ENCODE peak calls at places on chromosomes 6 and 20, in five cellular contexts. J, I, H, W and O are unnamed samples.

GRCh38 chr6:146913842-146914562 is 290.2 kb upstream of the STXBP5 start:
- DNase-seq in J (no peak), I (peak), H (no peak), W (peak), O (peak)

GRCh38 chr20:44886828-44887227 is 1.3 kb downstream of the YWHAB start:
- DNase-seq in W (no peak), I (no peak), J (no peak), H (no peak), O (no peak)

GRCh38 chr6:7467007-7467897 is 74.2 kb upstream of the DSP start:
- DNase-seq in J (no peak), W (no peak), H (no peak), I (no peak), O (no peak)

GRCh38 chr6:122494665-122495272 is 23.2 kb upstream of the SERINC1 start:
- DNase-seq in J (no peak), H (no peak), W (no peak), I (no peak), O (no peak)

GRCh38 chr6:139124887-139125672 is 9.8 kb upstream of the HECA start:
- DNase-seq in I (peak), H (peak), J (peak), W (peak), O (peak)

GRCh38 chr20:14883324-14883723 is 545.9 kb upstream of the FLRT3 start:
- DNase-seq in J (no peak), I (no peak), H (no peak), W (no peak), O (no peak)

GRCh38 chr6:26544473-26544872 is 6.3 kb downstream of the HMGN4 start:
- DNase-seq in H (no peak), J (no peak), W (no peak), I (no peak), O (no peak)

GRCh38 chr20:3483784-3484183 is 13.0 kb downstream of the ATRN start:
- DNase-seq in J (no peak), W (no peak), H (no peak), I (no peak), O (no peak)

GRCh38 chr20:59184880-59185447 is 21.3 kb downstream of the ZNF831 start:
- DNase-seq in H (no peak), I (no peak), W (no peak), J (no peak), O (no peak)

GRCh38 chr6:100462990-100463684 is 1.6 kb downstream of the SIM1 start:
- DNase-seq in J (no peak), H (no peak), W (no peak), I (no peak), O (no peak)

GRCh38 chr20:14992961-14993360 is 655.5 kb upstream of the FLRT3 start:
- DNase-seq in J (no peak), I (no peak), W (no peak), H (no peak), O (no peak)

GRCh38 chr6:13575377-13575775 is 975 bp downstream of the SIRT5 start:
- DNase-seq in W (no peak), I (no peak), H (no peak), J (peak), O (no peak)

GRCh38 chr6:111971866-111972532 is 81.9 kb upstream of the CCN6 start:
- DNase-seq in J (no peak), H (no peak), I (peak), W (no peak), O (no peak)

GRCh38 chr6:105794870-105795269 is 291.3 kb upstream of the PRDM1 start:
- DNase-seq in H (no peak), J (no peak), W (no peak), I (no peak), O (no peak)